ENCODE peak calls at places on chromosomes 5 and 9, in seven cellular contexts. One of them, this sample, is unnamed. For H3K27me3 and H3K4me1, the result is how much of the 10 kb centered on the place peaks cover.

GRCh38 chr5:122183098-122183794 is 53.9 kb downstream of the ZNF474 start:
- DNase-seq in SK-N-SH: no peak
- DNase-seq in neural progenitor cell: no peak
- DNase-seq in stomach: peak
- DNase-seq in upper lobe of left lung: peak
- DNase-seq in HepG2: no peak
- DNase-seq in pancreas: no peak
- DNase-seq in this sample: peak

GRCh38 chr9:34651876-34652602 is at the start of gene IL11RA:
- DNase-seq in HepG2: peak
- DNase-seq in stomach: peak
- DNase-seq in upper lobe of left lung: peak
- DNase-seq in pancreas: peak
- DNase-seq in SK-N-SH: no peak
- DNase-seq in neural progenitor cell: peak
- DNase-seq in this sample: peak

GRCh38 chr9:114055061-114055460 is 23.0 kb downstream of the AMBP start:
- DNase-seq in stomach: no peak
- DNase-seq in pancreas: no peak
- DNase-seq in HepG2: no peak
- DNase-seq in neural progenitor cell: no peak
- DNase-seq in upper lobe of left lung: peak
- DNase-seq in SK-N-SH: no peak
- DNase-seq in this sample: peak

GRCh38 chr5:170286532-170286931 is 11.0 kb downstream of the LCP2 start:
- DNase-seq in stomach: no peak
- DNase-seq in pancreas: no peak
- DNase-seq in SK-N-SH: no peak
- DNase-seq in HepG2: no peak
- DNase-seq in upper lobe of left lung: no peak
- DNase-seq in neural progenitor cell: no peak
- DNase-seq in this sample: no peak

GRCh38 chr5:180085837-180086236 is 14.3 kb upstream of the RNF130 start:
- DNase-seq in pancreas: no peak
- DNase-seq in neural progenitor cell: peak
- DNase-seq in stomach: no peak
- DNase-seq in HepG2: no peak
- DNase-seq in SK-N-SH: no peak
- DNase-seq in upper lobe of left lung: no peak
- DNase-seq in this sample: peak

GRCh38 chr5:54889826-54890225 is 95.6 kb downstream of the ESM1 start:
- DNase-seq in neural progenitor cell: no peak
- DNase-seq in upper lobe of left lung: no peak
- DNase-seq in pancreas: no peak
- DNase-seq in HepG2: no peak
- DNase-seq in stomach: no peak
- DNase-seq in SK-N-SH: no peak
- DNase-seq in this sample: no peak

GRCh38 chr9:81871695-81872094 is 56.5 kb upstream of the SPATA31D4 start:
- DNase-seq in neural progenitor cell: no peak
- DNase-seq in HepG2: no peak
- DNase-seq in stomach: no peak
- DNase-seq in SK-N-SH: no peak
- DNase-seq in pancreas: no peak
- DNase-seq in upper lobe of left lung: no peak
- DNase-seq in this sample: no peak

GRCh38 chr5:100900142-100900795 is 2.8 kb downstream of the ST8SIA4 start:
- DNase-seq in HepG2: no peak
- DNase-seq in pancreas: peak
- DNase-seq in stomach: peak
- DNase-seq in neural progenitor cell: peak
- DNase-seq in SK-N-SH: no peak
- DNase-seq in upper lobe of left lung: peak
- DNase-seq in this sample: peak

GRCh38 chr9:20048437-20048836 is 259.6 kb upstream of the SLC24A2 start:
- DNase-seq in upper lobe of left lung: no peak
- DNase-seq in pancreas: no peak
- DNase-seq in stomach: no peak
- DNase-seq in HepG2: no peak
- DNase-seq in SK-N-SH: no peak
- DNase-seq in neural progenitor cell: no peak
- DNase-seq in this sample: no peak

GRCh38 chr5:14105717-14106435 is 37.3 kb upstream of the TRIO start:
- DNase-seq in neural progenitor cell: no peak
- DNase-seq in HepG2: peak
- DNase-seq in upper lobe of left lung: no peak
- DNase-seq in stomach: no peak
- DNase-seq in SK-N-SH: no peak
- DNase-seq in pancreas: no peak
- DNase-seq in this sample: no peak

GRCh38 chr5:177507165-177507564 is 2.5 kb downstream of the DOK3 start:
- DNase-seq in pancreas: no peak
- DNase-seq in stomach: no peak
- DNase-seq in upper lobe of left lung: no peak
- DNase-seq in HepG2: peak
- DNase-seq in neural progenitor cell: no peak
- DNase-seq in SK-N-SH: no peak
- DNase-seq in this sample: no peak

GRCh38 chr9:125462766-125463384 is 201.2 kb downstream of the GAPVD1 start:
- DNase-seq in stomach: no peak
- DNase-seq in upper lobe of left lung: no peak
- DNase-seq in HepG2: no peak
- DNase-seq in neural progenitor cell: peak
- DNase-seq in pancreas: no peak
- DNase-seq in SK-N-SH: no peak
- DNase-seq in this sample: no peak

GRCh38 chr9:77211561-77211960 is 34.2 kb downstream of the VPS13A start:
- DNase-seq in upper lobe of left lung: no peak
- DNase-seq in pancreas: no peak
- DNase-seq in stomach: no peak
- DNase-seq in neural progenitor cell: no peak
- DNase-seq in SK-N-SH: no peak
- DNase-seq in HepG2: no peak
- DNase-seq in this sample: no peak

GRCh38 chr5:132774406-132774805 is 2.6 kb downstream of the SEPTIN8 start:
- DNase-seq in neural progenitor cell: no peak
- DNase-seq in upper lobe of left lung: no peak
- DNase-seq in pancreas: no peak
- DNase-seq in SK-N-SH: no peak
- DNase-seq in HepG2: no peak
- DNase-seq in stomach: no peak
- DNase-seq in this sample: no peak

GRCh38 chr9:135268981-135269380 is 181.5 kb downstream of the OLFM1 start:
- DNase-seq in SK-N-SH: no peak
- DNase-seq in upper lobe of left lung: no peak
- DNase-seq in stomach: no peak
- DNase-seq in neural progenitor cell: no peak
- DNase-seq in HepG2: no peak
- DNase-seq in pancreas: no peak
- DNase-seq in this sample: no peak

GRCh38 chr9:135269912-135270630 is 182.6 kb downstream of the OLFM1 start:
- DNase-seq in HepG2: no peak
- DNase-seq in neural progenitor cell: no peak
- DNase-seq in SK-N-SH: no peak
- DNase-seq in stomach: no peak
- DNase-seq in pancreas: no peak
- DNase-seq in upper lobe of left lung: no peak
- DNase-seq in this sample: no peak

GRCh38 chr9:135267410-135267809 is 179.9 kb downstream of the OLFM1 start:
- DNase-seq in neural progenitor cell: no peak
- DNase-seq in upper lobe of left lung: no peak
- DNase-seq in stomach: no peak
- DNase-seq in SK-N-SH: no peak
- DNase-seq in HepG2: peak
- DNase-seq in pancreas: no peak
- DNase-seq in this sample: no peak

GRCh38 chr9:135262248-135262647 is 174.8 kb downstream of the OLFM1 start:
- DNase-seq in stomach: no peak
- DNase-seq in SK-N-SH: no peak
- DNase-seq in pancreas: no peak
- DNase-seq in upper lobe of left lung: no peak
- DNase-seq in neural progenitor cell: no peak
- DNase-seq in HepG2: no peak
- DNase-seq in this sample: no peak

GRCh38 chr9:135265931-135266330 is 178.5 kb downstream of the OLFM1 start:
- DNase-seq in pancreas: no peak
- DNase-seq in HepG2: no peak
- DNase-seq in neural progenitor cell: no peak
- DNase-seq in stomach: no peak
- DNase-seq in SK-N-SH: no peak
- DNase-seq in upper lobe of left lung: no peak
- DNase-seq in this sample: no peak
- H3K27me3 ChIP-seq in pancreas: under half
- H3K27me3 ChIP-seq in HepG2: under half
- H3K27me3 ChIP-seq in neural progenitor cell: under half
- H3K27me3 ChIP-seq in stomach: under half
- H3K27me3 ChIP-seq in SK-N-SH: under half
- H3K27me3 ChIP-seq in upper lobe of left lung: under half
- H3K27me3 ChIP-seq in this sample: under half

GRCh38 chr9:136995370-136995769 is 998 bp downstream of the CLIC3 start:
- DNase-seq in SK-N-SH: no peak
- DNase-seq in upper lobe of left lung: no peak
- DNase-seq in pancreas: no peak
- DNase-seq in neural progenitor cell: no peak
- DNase-seq in HepG2: no peak
- DNase-seq in stomach: no peak
- DNase-seq in this sample: no peak
- H3K4me1 ChIP-seq in SK-N-SH: under half
- H3K4me1 ChIP-seq in upper lobe of left lung: half or more
- H3K4me1 ChIP-seq in pancreas: under half
- H3K4me1 ChIP-seq in neural progenitor cell: under half
- H3K4me1 ChIP-seq in HepG2: half or more
- H3K4me1 ChIP-seq in stomach: under half
- H3K4me1 ChIP-seq in this sample: under half

GRCh38 chr5:79653843-79654242 is 35.8 kb upstream of the CMYA5 start:
- DNase-seq in HepG2: no peak
- DNase-seq in stomach: no peak
- DNase-seq in SK-N-SH: no peak
- DNase-seq in neural progenitor cell: no peak
- DNase-seq in pancreas: no peak
- DNase-seq in upper lobe of left lung: no peak
- DNase-seq in this sample: no peak
- H3K27ac ChIP-seq in HepG2: no peak
- H3K27ac ChIP-seq in stomach: no peak
- H3K27ac ChIP-seq in SK-N-SH: no peak
- H3K27ac ChIP-seq in neural progenitor cell: no peak
- H3K27ac ChIP-seq in pancreas: no peak
- H3K27ac ChIP-seq in upper lobe of left lung: no peak
- H3K27ac ChIP-seq in this sample: no peak

GRCh38 chr5:93573627-93573974 is 7.4 kb downstream of the NR2F1-AS1 start:
- DNase-seq in HepG2: no peak
- DNase-seq in pancreas: no peak
- DNase-seq in upper lobe of left lung: no peak
- DNase-seq in neural progenitor cell: peak
- DNase-seq in stomach: no peak
- DNase-seq in SK-N-SH: no peak
- DNase-seq in this sample: no peak

GRCh38 chr5:93574041-93574938 is 6.7 kb downstream of the NR2F1-AS1 start:
- DNase-seq in neural progenitor cell: peak
- DNase-seq in HepG2: no peak
- DNase-seq in stomach: no peak
- DNase-seq in SK-N-SH: no peak
- DNase-seq in upper lobe of left lung: no peak
- DNase-seq in pancreas: no peak
- DNase-seq in this sample: no peak

GRCh38 chr5:93572101-93572772 is 8.8 kb downstream of the NR2F1-AS1 start:
- DNase-seq in upper lobe of left lung: no peak
- DNase-seq in HepG2: no peak
- DNase-seq in neural progenitor cell: peak
- DNase-seq in stomach: no peak
- DNase-seq in SK-N-SH: no peak
- DNase-seq in pancreas: no peak
- DNase-seq in this sample: no peak

GRCh38 chr5:93571111-93571977 is 9.7 kb downstream of the NR2F1-AS1 start:
- DNase-seq in SK-N-SH: no peak
- DNase-seq in HepG2: no peak
- DNase-seq in neural progenitor cell: peak
- DNase-seq in stomach: no peak
- DNase-seq in upper lobe of left lung: no peak
- DNase-seq in pancreas: no peak
- DNase-seq in this sample: no peak

DNA sequence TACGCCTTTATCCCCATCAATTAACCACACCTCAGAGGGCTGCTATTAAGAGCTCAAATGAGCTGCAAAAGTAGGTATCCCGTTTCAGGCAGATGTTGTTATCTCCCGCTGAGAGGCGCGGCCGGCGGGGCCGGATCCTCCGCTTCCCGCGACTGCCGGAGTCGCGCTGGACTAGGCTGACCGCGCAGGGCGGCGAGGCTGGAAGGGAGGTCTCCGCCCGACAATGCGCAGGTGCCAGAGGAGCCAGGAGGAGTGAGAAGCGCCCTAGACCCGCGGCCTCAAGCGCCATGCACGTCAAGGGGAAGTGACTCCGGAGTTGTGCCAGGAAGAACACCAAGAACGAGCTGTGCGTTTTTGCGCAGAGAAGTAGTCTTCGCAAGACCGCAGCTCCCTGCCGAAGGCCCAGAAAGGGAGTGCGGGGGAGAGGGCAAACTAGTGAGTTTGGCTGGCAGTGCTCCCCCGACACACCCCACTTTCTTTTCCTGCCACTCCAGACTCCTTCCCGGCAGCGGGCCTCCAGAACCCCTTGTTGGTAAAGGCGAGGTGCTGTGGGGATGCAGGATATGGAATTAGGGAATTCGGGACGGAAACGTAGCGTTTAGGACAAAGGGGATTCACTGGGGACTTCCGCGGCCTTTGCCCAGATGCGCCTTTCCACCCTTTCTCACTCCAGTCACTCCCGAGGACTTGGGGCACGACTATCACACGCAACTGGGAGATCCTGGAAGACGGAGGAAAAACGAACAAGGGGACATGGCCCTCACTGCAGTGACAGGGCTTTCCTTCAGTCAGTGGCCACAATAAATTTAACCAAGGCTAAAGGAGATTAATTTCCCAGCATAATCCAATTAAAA is 8.0 kb downstream of the NR2F1-AS1 start:
- DNase-seq in HepG2: no peak
- DNase-seq in pancreas: no peak
- DNase-seq in neural progenitor cell: peak
- DNase-seq in stomach: no peak
- DNase-seq in upper lobe of left lung: no peak
- DNase-seq in SK-N-SH: no peak
- DNase-seq in this sample: no peak
- H3K27me3 ChIP-seq in HepG2: under half
- H3K27me3 ChIP-seq in pancreas: under half
- H3K27me3 ChIP-seq in neural progenitor cell: half or more
- H3K27me3 ChIP-seq in stomach: under half
- H3K27me3 ChIP-seq in upper lobe of left lung: under half
- H3K27me3 ChIP-seq in SK-N-SH: under half
- H3K27me3 ChIP-seq in this sample: under half

GRCh38 chr5:56833325-56833724 is 18.0 kb downstream of the MAP3K1 start:
- DNase-seq in neural progenitor cell: no peak
- DNase-seq in pancreas: no peak
- DNase-seq in HepG2: no peak
- DNase-seq in stomach: no peak
- DNase-seq in upper lobe of left lung: no peak
- DNase-seq in SK-N-SH: no peak
- DNase-seq in this sample: no peak
- H3K4me1 ChIP-seq in neural progenitor cell: under half
- H3K4me1 ChIP-seq in pancreas: half or more
- H3K4me1 ChIP-seq in HepG2: half or more
- H3K4me1 ChIP-seq in stomach: half or more
- H3K4me1 ChIP-seq in upper lobe of left lung: under half
- H3K4me1 ChIP-seq in SK-N-SH: under half
- H3K4me1 ChIP-seq in this sample: under half